ENCODE peak calls at places on chromosomes 3 and 15, in five cellular contexts. K is mesenchymal stem cell, I is H9, O is mesendoderm, E is PC-3. D is an unnamed sample.
A peak's percentile ranks its signal among the peaks of the same experiment; 100 is the strongest.

GRCh38 chr3:171269557-171269956 is 190.6 kb downstream of the TNIK start:
- DNase-seq in K (peak; percentile 34), I (no peak), O (no peak), E (no peak), D (no peak)

GRCh38 chr3:13002398-13003124 is 70.7 kb downstream of the IQSEC1 start:
- DNase-seq in O (no peak), K (no peak), I (no peak), E (no peak), D (no peak)

GRCh38 chr3:49721861-49722781 is 1.6 kb downstream of the GMPPB start:
- DNase-seq in E (no peak), I (no peak), K (no peak), O (no peak), D (no peak)

GRCh38 chr3:134640872-134641470 is 9.9 kb downstream of the KY start:
- DNase-seq in I (peak; percentile 69), O (peak; percentile 97), E (peak; percentile 22), K (peak; percentile 32), D (peak; percentile 41)

GRCh38 chr3:14391033-14391432 is 11.4 kb upstream of the SLC6A6 start:
- DNase-seq in E (peak; percentile 54), K (peak; percentile 76), O (no peak), I (no peak), D (peak; percentile 95)

GRCh38 chr15:98904466-98905048 is 103.0 kb downstream of the PGPEP1L start:
- DNase-seq in K (peak; percentile 75), O (peak; percentile 84), E (peak; percentile 60), I (peak; percentile 58), D (peak; percentile 72)

GRCh38 chr15:43440721-43441281 is 52.2 kb downstream of the TP53BP1 start:
- DNase-seq in I (peak; percentile 45), E (peak; percentile 94), O (peak; percentile 94), K (peak; percentile 97), D (peak; percentile 98)

GRCh38 chr3:49279376-49279775 is 2.3 kb upstream of the C3orf62 start:
- DNase-seq in E (no peak), I (no peak), K (peak; percentile 23), O (no peak), D (no peak)

GRCh38 chr15:54197995-54198394 is 219.8 kb downstream of the UNC13C start:
- DNase-seq in K (no peak), I (peak; percentile 30), E (no peak), O (peak; percentile 19), D (no peak)

GRCh38 chr3:111737056-111737711 is 121.9 kb upstream of the PHLDB2 start:
- DNase-seq in I (no peak), K (no peak), E (no peak), O (no peak), D (no peak)

GRCh38 chr3:129632556-129632955 is 26.1 kb upstream of the PLXND1 start:
- DNase-seq in K (no peak), O (no peak), E (no peak), I (no peak), D (no peak)

GRCh38 chr15:28786521-28786920 is 61.9 kb downstream of the GOLGA6L7 start:
- DNase-seq in E (no peak), I (no peak), K (no peak), O (no peak), D (peak; percentile 74)

GRCh38 chr15:61621146-61621545 is 392.0 kb upstream of the RORA start:
- DNase-seq in O (peak; percentile 66), K (no peak), E (peak; percentile 43), I (peak; percentile 65), D (no peak)

GRCh38 chr3:126998728-126999127 is 15.8 kb downstream of the PLXNA1 start:
- DNase-seq in O (no peak), K (no peak), E (no peak), I (no peak), D (no peak)

GRCh38 chr3:126998320-126998719 is 15.4 kb downstream of the PLXNA1 start:
- DNase-seq in E (no peak), O (no peak), K (no peak), I (no peak), D (no peak)

GRCh38 chr3:127000128-127000527 is 17.2 kb downstream of the PLXNA1 start:
- DNase-seq in O (no peak), K (no peak), I (no peak), E (no peak), D (no peak)

GRCh38 chr3:127000792-127001191 is 17.9 kb downstream of the PLXNA1 start:
- DNase-seq in K (no peak), E (no peak), O (no peak), I (no peak), D (no peak)

DNA sequence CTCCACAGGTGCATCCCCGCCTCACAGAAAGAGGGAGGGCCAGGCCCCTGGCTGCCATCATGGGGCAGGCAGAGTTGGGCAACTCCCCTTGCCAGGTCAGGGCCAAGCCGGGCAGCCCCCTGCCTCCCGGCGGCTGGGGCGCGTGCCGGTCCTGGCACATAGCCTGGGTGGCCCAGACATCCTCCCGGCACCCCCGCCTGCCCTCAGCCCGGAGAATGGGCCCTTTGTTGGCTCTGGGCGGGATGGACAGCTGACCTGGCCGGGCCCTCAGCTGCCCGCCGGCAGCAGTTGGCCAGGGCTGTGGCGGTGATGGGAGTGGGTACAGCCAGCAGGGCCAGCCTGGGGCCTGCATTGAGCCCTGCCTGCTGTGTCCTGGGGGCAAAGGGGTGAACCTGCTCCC is 16.5 kb downstream of the PLXNA1 start:
- DNase-seq in O (no peak), K (no peak), E (no peak), I (no peak), D (no peak)
- H3K9ac ChIP-seq in O (no peak overlapping the region), K (no peak overlapping the region), E (no peak overlapping the region), I (no peak overlapping the region), D (no peak overlapping the region)

GRCh38 chr3:24168977-24169376 is 223.9 kb downstream of the NR1D2 start:
- DNase-seq in O (no peak), E (no peak), K (no peak), I (no peak), D (no peak)
- H3K9ac ChIP-seq in O (no peak overlapping the region), E (no peak overlapping the region), K (no peak overlapping the region), I (no peak overlapping the region), D (no peak overlapping the region)

GRCh38 chr3:125351152-125351551 is 24.0 kb downstream of the ZNF148 start:
- DNase-seq in K (no peak), O (no peak), E (no peak), I (no peak), D (no peak)

GRCh38 chr3:125350597-125350996 is 24.5 kb downstream of the ZNF148 start:
- DNase-seq in E (peak; percentile 12), O (no peak), K (no peak), I (no peak), D (no peak)

GRCh38 chr3:125353128-125353527 is 22.0 kb downstream of the ZNF148 start:
- DNase-seq in K (peak; percentile 17), O (no peak), I (no peak), E (no peak), D (peak; percentile 17)

GRCh38 chr3:125353659-125354058 is 21.5 kb downstream of the ZNF148 start:
- DNase-seq in E (no peak), I (no peak), K (no peak), O (no peak), D (no peak)

DNA sequence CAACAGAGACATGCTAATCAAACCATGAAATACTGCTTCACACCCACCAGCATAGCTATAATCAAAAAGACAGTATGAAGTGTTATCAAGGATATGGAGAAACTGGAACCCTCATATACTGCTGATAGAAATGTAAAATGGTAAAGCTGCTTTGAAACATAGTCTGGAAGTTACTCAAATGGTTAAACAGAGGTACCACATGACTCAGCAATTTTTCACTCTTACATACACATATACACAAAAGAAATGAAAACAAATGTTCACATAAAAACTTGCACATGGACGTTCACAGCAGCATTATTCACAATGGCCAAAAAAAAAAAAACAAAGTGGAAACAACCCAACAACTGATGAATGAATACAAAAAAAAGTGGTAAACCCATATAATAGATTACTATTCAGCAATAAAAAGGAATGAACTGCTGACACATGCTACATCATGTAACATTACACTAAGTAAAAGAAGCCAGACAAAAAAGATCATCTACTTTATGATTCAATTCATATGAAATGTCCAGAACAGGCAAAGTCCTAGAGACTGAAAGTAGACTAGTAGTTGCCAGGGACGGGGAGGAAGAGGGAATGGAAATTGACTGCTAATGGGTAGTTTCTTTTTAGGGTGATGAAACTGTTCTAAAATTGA is 23.2 kb downstream of the ZNF148 start:
- DNase-seq in I (no peak), E (peak; percentile 47), K (peak; percentile 47), O (no peak), D (peak; percentile 67)
- H3K9ac ChIP-seq in I (no peak overlapping the region), E (no peak overlapping the region), K (peak overlapping the region; percentile 3), O (no peak overlapping the region), D (no peak overlapping the region)

GRCh38 chr15:41545218-41545617 is 1.2 kb upstream of the RPAP1 start:
- DNase-seq in O (no peak), K (no peak), E (no peak), I (no peak), D (no peak)
- H3K9ac ChIP-seq in O (no peak overlapping the region), K (no peak overlapping the region), E (no peak overlapping the region), I (no peak overlapping the region), D (no peak overlapping the region)

DNA sequence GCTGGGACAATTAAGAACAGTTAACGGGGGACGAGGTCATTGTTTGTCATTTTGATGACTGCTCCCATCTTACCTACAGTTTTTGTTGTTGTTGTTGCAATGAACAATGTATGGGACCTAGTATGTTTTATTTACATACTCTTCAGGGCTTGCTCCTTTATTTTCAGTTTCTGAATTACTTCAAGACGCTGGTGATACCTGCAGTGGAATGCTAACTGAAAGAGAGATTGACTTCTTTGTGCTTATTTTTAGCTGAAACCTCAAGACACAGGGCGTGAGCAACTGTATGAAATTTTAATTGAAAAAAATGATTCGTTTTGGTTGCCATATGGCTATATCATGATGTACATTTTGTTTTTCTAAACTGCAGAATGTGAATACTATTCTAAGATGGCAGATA is 297.9 kb downstream of the EDEM1 start:
- DNase-seq in K (no peak), I (no peak), E (no peak), O (no peak), D (no peak)
- H3K9ac ChIP-seq in K (no peak overlapping the region), I (no peak overlapping the region), E (no peak overlapping the region), O (no peak overlapping the region), D (no peak overlapping the region)